ENCODE peak calls at places on chromosomes 5 and 9, in nine cellular contexts. C, U, F, N, S, E, W, D and L are unnamed samples.

GRCh38 chr5:141050622-141051525 is at the start of gene PCDHB1:
- DNase-seq in C (no peak), U (no peak), D (no peak), E (no peak), S (no peak), W (no peak), N (no peak), F (no peak), L (no peak)

GRCh38 chr9:81898851-81899250 is 29.4 kb upstream of the SPATA31D4 start:
- DNase-seq in F (no peak), D (no peak), U (no peak), E (no peak), N (peak), S (no peak), C (no peak), W (no peak), L (no peak)

GRCh38 chr9:124768778-124769350 is 2.2 kb downstream of the NR6A1 start:
- DNase-seq in W (no peak), F (no peak), D (no peak), C (no peak), U (no peak), S (no peak), N (no peak), E (no peak), L (no peak)

GRCh38 chr5:98763001-98763630 is 10.3 kb upstream of the RGMB start:
- DNase-seq in U (no peak), F (no peak), N (peak), S (no peak), W (no peak), C (peak), E (no peak), D (no peak), L (no peak)

GRCh38 chr5:104739905-104740304 is 1177.3 kb upstream of the NUDT12 start:
- DNase-seq in C (no peak), W (no peak), U (no peak), D (no peak), N (no peak), F (no peak), E (no peak), S (no peak), L (no peak)

GRCh38 chr5:180049357-180049673 is 22.2 kb downstream of the RNF130 start:
- DNase-seq in S (no peak), U (no peak), D (no peak), N (no peak), C (no peak), W (no peak), E (no peak), F (no peak), L (no peak)

GRCh38 chr9:32572900-32573523 is at the start of gene NDUFB6:
- DNase-seq in F (peak), U (peak), S (peak), W (peak), E (peak), D (peak), N (peak), C (peak), L (peak)

GRCh38 chr9:135802876-135803419 is 101.0 kb downstream of the KCNT1 start:
- DNase-seq in E (no peak), W (no peak), D (peak), N (no peak), U (no peak), S (no peak), F (no peak), C (no peak), L (no peak)

GRCh38 chr5:123819818-123820217 is 307.8 kb downstream of the CSNK1G3 start:
- DNase-seq in N (peak), F (no peak), U (peak), C (peak), W (no peak), S (peak), E (no peak), D (no peak), L (no peak)

GRCh38 chr5:112329429-112330090 is 89.5 kb downstream of the EPB41L4A start:
- DNase-seq in W (no peak), U (no peak), S (no peak), D (no peak), C (no peak), F (no peak), N (no peak), E (no peak), L (no peak)

GRCh38 chr5:82364497-82364896 is 86.3 kb upstream of the RPS23 start:
- DNase-seq in N (peak), C (peak), E (no peak), F (no peak), U (no peak), D (no peak), S (no peak), W (no peak), L (no peak)

GRCh38 chr9:28234899-28235277 is 661.6 kb upstream of the C9orf72 start:
- DNase-seq in N (no peak), E (no peak), W (no peak), F (no peak), C (peak), S (peak), D (no peak), U (no peak), L (no peak)

GRCh38 chr9:69265891-69266290 is 59.1 kb upstream of the ENTREP1 start:
- DNase-seq in E (no peak), U (no peak), S (no peak), N (no peak), W (no peak), C (peak), D (no peak), F (no peak), L (no peak)

GRCh38 chr9:72977670-72978069 is 24.8 kb upstream of the ALDH1A1 start:
- DNase-seq in U (no peak), W (no peak), D (no peak), S (no peak), E (no peak), F (no peak), C (peak), N (no peak), L (no peak)

GRCh38 chr9:127904518-127904887 is 5.1 kb upstream of the ST6GALNAC6 start:
- DNase-seq in W (no peak), N (no peak), U (no peak), C (no peak), E (no peak), S (no peak), F (peak), D (peak), L (no peak)

GRCh38 chr5:97181856-97182545 is 1.0 kb downstream of the RIOK2 start:
- DNase-seq in U (no peak), D (no peak), E (no peak), W (no peak), S (no peak), F (no peak), C (no peak), N (no peak), L (no peak)

GRCh38 chr5:164296603-164297080 is 791.2 kb downstream of the MAT2B start:
- DNase-seq in U (no peak), D (no peak), F (no peak), C (no peak), S (no peak), N (no peak), W (no peak), E (no peak), L (no peak)

GRCh38 chr5:1952021-1952420 is 69.3 kb upstream of the IRX4 start:
- DNase-seq in W (no peak), U (no peak), D (no peak), N (no peak), C (no peak), E (no peak), S (no peak), F (no peak), L (no peak)

GRCh38 chr5:134451618-134452505 is 40.2 kb upstream of the CDKN2AIPNL start:
- DNase-seq in D (peak), F (no peak), U (no peak), W (no peak), S (no peak), C (peak), E (no peak), N (peak), L (peak)

GRCh38 chr5:170623576-170624181 is 119.9 kb downstream of the KCNIP1 start:
- DNase-seq in F (no peak), N (peak), C (peak), W (no peak), D (peak), U (no peak), E (peak), S (peak), L (peak)

GRCh38 chr5:87746341-87746740 is 333.6 kb upstream of the CCNH start:
- DNase-seq in F (no peak), W (no peak), S (no peak), C (no peak), N (no peak), E (no peak), U (no peak), D (no peak), L (no peak)

GRCh38 chr9:131608469-131609115 is 63.3 kb downstream of the PRRT1B start:
- DNase-seq in D (peak), U (peak), C (peak), W (no peak), E (peak), N (peak), F (no peak), S (peak), L (peak)

GRCh38 chr5:102590467-102590866 is 91.7 kb upstream of the SLCO6A1 start:
- DNase-seq in E (no peak), N (no peak), W (no peak), D (no peak), C (no peak), U (no peak), S (no peak), F (no peak), L (no peak)

GRCh38 chr5:55324815-55325418 is 17.1 kb downstream of the MTREX start:
- DNase-seq in N (peak), U (no peak), E (no peak), S (no peak), W (no peak), D (no peak), F (no peak), C (peak), L (no peak)

GRCh38 chr5:35309365-35310130 is 79.3 kb upstream of the PRLR start:
- DNase-seq in F (no peak), U (no peak), C (no peak), W (no peak), N (no peak), E (no peak), S (no peak), D (no peak), L (no peak)

GRCh38 chr5:55856511-55857246 is 5.5 kb downstream of the IL31RA start:
- DNase-seq in N (no peak), U (no peak), W (peak), D (no peak), S (no peak), F (no peak), C (no peak), E (no peak), L (no peak)

GRCh38 chr9:113837349-113837748 is 38.8 kb upstream of the ZNF618 start:
- DNase-seq in N (no peak), C (no peak), U (no peak), S (no peak), D (no peak), W (no peak), E (no peak), F (no peak), L (no peak)

GRCh38 chr5:134103397-134103796 is 11.1 kb upstream of the TCF7 start:
- DNase-seq in W (peak), S (no peak), C (no peak), F (no peak), D (no peak), U (no peak), N (no peak), E (no peak), L (no peak)

GRCh38 chr9:124477211-124478013 is 27.2 kb downstream of the ADGRD2 start:
- DNase-seq in N (no peak), D (no peak), S (no peak), E (no peak), U (no peak), F (peak), C (no peak), W (no peak), L (no peak)

GRCh38 chr9:125190371-125190801 is 783 bp upstream of the PPP6C start:
- DNase-seq in U (no peak), W (no peak), F (no peak), S (no peak), E (no peak), D (no peak), N (no peak), C (no peak), L (no peak)

GRCh38 chr5:139696894-139697658 is 48.9 kb downstream of the CXXC5 start:
- DNase-seq in W (peak), D (peak), C (peak), S (peak), F (no peak), U (peak), E (peak), N (peak), L (no peak)

GRCh38 chr5:82793808-82794419 is 283.3 kb downstream of the TMEM167A start:
- DNase-seq in W (peak), S (no peak), C (peak), N (no peak), D (no peak), E (no peak), F (no peak), U (peak), L (no peak)

GRCh38 chr9:112112519-112112918 is 62.6 kb downstream of the SUSD1 start:
- DNase-seq in F (no peak), N (peak), D (no peak), U (peak), E (no peak), W (no peak), S (peak), C (peak), L (no peak)

GRCh38 chr5:39219433-39219832 is at the start of gene FYB1:
- DNase-seq in F (no peak), E (peak), S (peak), C (peak), W (no peak), D (peak), N (peak), U (no peak), L (no peak)